ENCODE peak calls at places on chromosomes 13 and 19, in seven cellular contexts. One of them, this sample, is unnamed.

GRCh38 chr19:55261671-55262126 is 2.9 kb upstream of the PPP6R1 start:
- DNase-seq in stimulated activated naive CD8-positive, alpha-beta T cell treated with anti-CD3 and anti-CD28 coated beads, Interleukin-15, Interleukin-2, amounts not matched to agents 100 U/mL and 50 U/mL, for 24 hours: no peak
- DNase-seq in cardiac fibroblast: no peak
- DNase-seq in Calu3: no peak
- DNase-seq in amygdala: no peak
- DNase-seq in RWPE1: no peak
- DNase-seq in NCI-H2081: no peak
- DNase-seq in this sample: no peak

GRCh38 chr19:10809693-10810285 is 26.2 kb downstream of the TMED1 start:
- DNase-seq in stimulated activated naive CD8-positive, alpha-beta T cell treated with anti-CD3 and anti-CD28 coated beads, Interleukin-15, Interleukin-2, amounts not matched to agents 100 U/mL and 50 U/mL, for 24 hours: no peak
- DNase-seq in cardiac fibroblast: no peak
- DNase-seq in Calu3: no peak
- DNase-seq in amygdala: no peak
- DNase-seq in RWPE1: no peak
- DNase-seq in NCI-H2081: no peak
- DNase-seq in this sample: no peak

GRCh38 chr13:100895656-100896055 is 221.1 kb upstream of the TMTC4 start:
- DNase-seq in stimulated activated naive CD8-positive, alpha-beta T cell treated with anti-CD3 and anti-CD28 coated beads, Interleukin-15, Interleukin-2, amounts not matched to agents 100 U/mL and 50 U/mL, for 24 hours: no peak
- DNase-seq in cardiac fibroblast: no peak
- DNase-seq in Calu3: no peak
- DNase-seq in amygdala: no peak
- DNase-seq in RWPE1: no peak
- DNase-seq in NCI-H2081: no peak
- DNase-seq in this sample: no peak

GRCh38 chr19:54035215-54036178 is 28.2 kb downstream of the VSTM1 start:
- DNase-seq in stimulated activated naive CD8-positive, alpha-beta T cell treated with anti-CD3 and anti-CD28 coated beads, Interleukin-15, Interleukin-2, amounts not matched to agents 100 U/mL and 50 U/mL, for 24 hours: no peak
- DNase-seq in cardiac fibroblast: peak; percentile 95
- DNase-seq in Calu3: no peak
- DNase-seq in amygdala: no peak
- DNase-seq in RWPE1: peak; percentile 74
- DNase-seq in NCI-H2081: no peak
- DNase-seq in this sample: no peak

GRCh38 chr13:99473515-99473914 is 27.8 kb upstream of the TM9SF2 start:
- DNase-seq in stimulated activated naive CD8-positive, alpha-beta T cell treated with anti-CD3 and anti-CD28 coated beads, Interleukin-15, Interleukin-2, amounts not matched to agents 100 U/mL and 50 U/mL, for 24 hours: no peak
- DNase-seq in cardiac fibroblast: no peak
- DNase-seq in Calu3: no peak
- DNase-seq in amygdala: no peak
- DNase-seq in RWPE1: no peak
- DNase-seq in NCI-H2081: no peak
- DNase-seq in this sample: no peak

GRCh38 chr19:46755077-46755852 is 9.0 kb upstream of the STRN4 start:
- DNase-seq in stimulated activated naive CD8-positive, alpha-beta T cell treated with anti-CD3 and anti-CD28 coated beads, Interleukin-15, Interleukin-2, amounts not matched to agents 100 U/mL and 50 U/mL, for 24 hours: no peak
- DNase-seq in cardiac fibroblast: peak; percentile 69
- DNase-seq in Calu3: no peak
- DNase-seq in amygdala: no peak
- DNase-seq in RWPE1: no peak
- DNase-seq in NCI-H2081: no peak
- DNase-seq in this sample: no peak

GRCh38 chr19:35093941-35094647 is 21.5 kb upstream of the FXYD3 start:
- DNase-seq in stimulated activated naive CD8-positive, alpha-beta T cell treated with anti-CD3 and anti-CD28 coated beads, Interleukin-15, Interleukin-2, amounts not matched to agents 100 U/mL and 50 U/mL, for 24 hours: no peak
- DNase-seq in cardiac fibroblast: no peak
- DNase-seq in Calu3: no peak
- DNase-seq in amygdala: no peak
- DNase-seq in RWPE1: no peak
- DNase-seq in NCI-H2081: no peak
- DNase-seq in this sample: no peak

GRCh38 chr13:90414691-90415596 is 932.5 kb upstream of the MIR17HG start:
- DNase-seq in stimulated activated naive CD8-positive, alpha-beta T cell treated with anti-CD3 and anti-CD28 coated beads, Interleukin-15, Interleukin-2, amounts not matched to agents 100 U/mL and 50 U/mL, for 24 hours: no peak
- DNase-seq in cardiac fibroblast: peak; percentile 79
- DNase-seq in Calu3: no peak
- DNase-seq in amygdala: no peak
- DNase-seq in RWPE1: peak; percentile 70
- DNase-seq in NCI-H2081: no peak
- DNase-seq in this sample: no peak

GRCh38 chr13:109698779-109699178 is 87.6 kb downstream of the IRS2 start:
- DNase-seq in stimulated activated naive CD8-positive, alpha-beta T cell treated with anti-CD3 and anti-CD28 coated beads, Interleukin-15, Interleukin-2, amounts not matched to agents 100 U/mL and 50 U/mL, for 24 hours: no peak
- DNase-seq in cardiac fibroblast: peak; percentile 69
- DNase-seq in Calu3: no peak
- DNase-seq in amygdala: no peak
- DNase-seq in RWPE1: peak; percentile 13
- DNase-seq in NCI-H2081: no peak
- DNase-seq in this sample: no peak

GRCh38 chr13:59746291-59746962 is 417.3 kb downstream of the DIAPH3 start:
- DNase-seq in stimulated activated naive CD8-positive, alpha-beta T cell treated with anti-CD3 and anti-CD28 coated beads, Interleukin-15, Interleukin-2, amounts not matched to agents 100 U/mL and 50 U/mL, for 24 hours: peak; percentile 4
- DNase-seq in cardiac fibroblast: peak; percentile 75
- DNase-seq in Calu3: no peak
- DNase-seq in amygdala: no peak
- DNase-seq in RWPE1: no peak
- DNase-seq in NCI-H2081: no peak
- DNase-seq in this sample: no peak

GRCh38 chr13:114015608-114016295 is 41.9 kb upstream of the C13orf46 start:
- DNase-seq in stimulated activated naive CD8-positive, alpha-beta T cell treated with anti-CD3 and anti-CD28 coated beads, Interleukin-15, Interleukin-2, amounts not matched to agents 100 U/mL and 50 U/mL, for 24 hours: peak; percentile 55
- DNase-seq in cardiac fibroblast: peak; percentile 94
- DNase-seq in Calu3: no peak
- DNase-seq in amygdala: no peak
- DNase-seq in RWPE1: peak; percentile 57
- DNase-seq in NCI-H2081: no peak
- DNase-seq in this sample: no peak

This sample was measured in GM13976.